ENCODE peak calls at places on chromosome 14, in six cellular contexts. X is HepG2, B is mucosa of gallbladder, M is heart right ventricle, W is kidney epithelial cell, H is fibroblast of villous mesenchyme. C is an unnamed sample.

GRCh38 chr14:101215266-101215665 is 311.7 kb upstream of the RTL1 start:
- DNase-seq in X (no peak), B (no peak), M (no peak), W (no peak), H (no peak), C (no peak)

GRCh38 chr14:92655372-92655771 is 93.1 kb downstream of the LGMN start:
- DNase-seq in X (no peak), B (no peak), M (no peak), W (no peak), H (no peak), C (no peak)

GRCh38 chr14:23864856-23865255 is 88.7 kb upstream of the DHRS4 start:
- DNase-seq in X (no peak), B (no peak), M (no peak), W (no peak), H (no peak), C (no peak)

GRCh38 chr14:95044463-95045254 is 112.7 kb downstream of the DICER1 start:
- DNase-seq in X (no peak), B (no peak), M (no peak), W (no peak), H (no peak), C (no peak)

GRCh38 chr14:95147597-95147996 is 9.7 kb downstream of the DICER1 start:
- DNase-seq in X (no peak), B (no peak), M (no peak), W (no peak), H (no peak), C (no peak)

GRCh38 chr14:22303589-22304195 is 285.3 kb downstream of the DAD1 start:
- DNase-seq in X (no peak), B (no peak), M (no peak), W (no peak), H (peak; percentile 14), C (no peak)

GRCh38 chr14:92622311-92622710 is 108.7 kb downstream of the RIN3 start:
- DNase-seq in X (no peak), B (no peak), M (no peak), W (no peak), H (no peak), C (no peak)

GRCh38 chr14:65879218-65880009 is 466.9 kb downstream of the FUT8 start:
- DNase-seq in X (no peak), B (no peak), M (no peak), W (peak; percentile 73), H (peak; percentile 7), C (no peak)

GRCh38 chr14:34029921-34030334 is 79.1 kb upstream of the EGLN3 start:
- DNase-seq in X (no peak), B (peak; percentile 41), M (peak; percentile 68), W (no peak), H (peak; percentile 77), C (no peak)

GRCh38 chr14:68975667-68976066 is 3.4 kb downstream of the ACTN1 start:
- DNase-seq in X (no peak), B (peak; percentile 68), M (no peak), W (no peak), H (peak; percentile 80), C (no peak)

GRCh38 chr14:69374235-69374634 is 23.9 kb downstream of the ERH start:
- DNase-seq in X (no peak), B (no peak), M (no peak), W (no peak), H (no peak), C (no peak)

GRCh38 chr14:88063807-88064206 is 58.9 kb downstream of the GPR65 start:
- DNase-seq in X (no peak), B (no peak), M (no peak), W (no peak), H (no peak), C (no peak)

GRCh38 chr14:23551266-23552028 is at the start of gene ZFHX2:
- DNase-seq in X (peak; percentile 92), B (peak; percentile 87), M (peak; percentile 77), W (peak; percentile 39), H (no peak), C (peak; percentile 90)

GRCh38 chr14:99757331-99758070 is 35.7 kb upstream of the EML1 start:
- DNase-seq in X (no peak), B (no peak), M (no peak), W (peak; percentile 98), H (peak; percentile 98), C (peak; percentile 59)

GRCh38 chr14:86654558-86655184 is 1124.7 kb downstream of the FLRT2 start:
- DNase-seq in X (peak; percentile 34), B (peak; percentile 26), M (peak; percentile 6), W (no peak), H (peak; percentile 20), C (peak; percentile 70)

GRCh38 chr14:70032016-70032415 is 152.8 kb downstream of the SMOC1 start:
- DNase-seq in X (no peak), B (no peak), M (no peak), W (no peak), H (no peak), C (no peak)

GRCh38 chr14:92573761-92574498 is 60.3 kb downstream of the RIN3 start:
- DNase-seq in X (no peak), B (no peak), M (no peak), W (no peak), H (no peak), C (no peak)

GRCh38 chr14:86777950-86778602 is 1214.9 kb downstream of the GALC start:
- DNase-seq in X (peak; percentile 60), B (no peak), M (no peak), W (peak; percentile 38), H (peak; percentile 43), C (no peak)

GRCh38 chr14:69755784-69756183 is 11.2 kb upstream of the SRSF5 start:
- DNase-seq in X (peak; percentile 29), B (peak; percentile 71), M (no peak), W (no peak), H (no peak), C (no peak)

GRCh38 chr14:101233016-101233355 is 328.3 kb upstream of the DIO3 start:
- DNase-seq in X (no peak), B (no peak), M (no peak), W (no peak), H (no peak), C (no peak)

GRCh38 chr14:33210304-33210703 is 271.6 kb downstream of the NPAS3 start:
- DNase-seq in X (no peak), B (no peak), M (no peak), W (no peak), H (peak; percentile 38), C (no peak)

GRCh38 chr14:73759183-73759713 is 45.1 kb upstream of the PNMA1 start:
- DNase-seq in X (no peak), B (peak; percentile 54), M (peak; percentile 87), W (no peak), H (peak; percentile 67), C (no peak)

C was measured in NCI-H446.